ENCODE peak calls at places on chromosomes 5 and 9, in seven cellular contexts. F is pancreas, V is GM23338, Q is neural progenitor cell, T is heart right ventricle, U is IMR-90, M is AG10803. L is an unnamed sample.

GRCh38 chr5:140142246-140142645 is 16.5 kb downstream of the IGIP start:
- DNase-seq in F (no peak), V (no peak), Q (no peak), T (no peak), U (no peak), M (no peak), L (no peak)

GRCh38 chr5:173237821-173238220 is 2.8 kb upstream of the NKX2-5 start:
- DNase-seq in F (no peak), V (peak), Q (peak), T (no peak), U (no peak), M (no peak), L (no peak)

GRCh38 chr9:99251157-99251556 is 29.1 kb downstream of the SEC61B start:
- DNase-seq in F (no peak), V (no peak), Q (no peak), T (no peak), U (no peak), M (no peak), L (no peak)

GRCh38 chr5:147483197-147483790 is 26.6 kb downstream of the DPYSL3 start:
- DNase-seq in F (no peak), V (no peak), Q (no peak), T (no peak), U (peak), M (no peak), L (no peak)

GRCh38 chr5:20368581-20368980 is 380.6 kb upstream of the CDH18 start:
- DNase-seq in F (no peak), V (no peak), Q (no peak), T (no peak), U (no peak), M (no peak), L (no peak)

GRCh38 chr5:124628251-124628650 is 118.2 kb downstream of the ZNF608 start:
- DNase-seq in F (no peak), V (no peak), Q (no peak), T (no peak), U (peak), M (no peak), L (no peak)

GRCh38 chr9:108103294-108103693 is 613.7 kb upstream of the KLF4 start:
- DNase-seq in F (no peak), V (no peak), Q (no peak), T (no peak), U (peak), M (peak), L (no peak)

GRCh38 chr9:112705773-112706427 is 12.0 kb downstream of the INIP start:
- DNase-seq in F (no peak), V (peak), Q (peak), T (no peak), U (peak), M (peak), L (no peak)

GRCh38 chr5:122111513-122111912 is 17.8 kb upstream of the ZNF474 start:
- DNase-seq in F (no peak), V (no peak), Q (no peak), T (no peak), U (no peak), M (peak), L (no peak)

GRCh38 chr5:98333921-98334320 is 439.5 kb upstream of the RGMB start:
- DNase-seq in F (no peak), V (no peak), Q (no peak), T (no peak), U (no peak), M (no peak), L (no peak)

GRCh38 chr9:136133191-136133958 is 14.7 kb upstream of the TMEM250 start:
- DNase-seq in F (peak), V (peak), Q (peak), T (no peak), U (no peak), M (no peak), L (no peak)

GRCh38 chr5:2094616-2094995 is 211.9 kb upstream of the IRX4 start:
- DNase-seq in F (no peak), V (no peak), Q (no peak), T (no peak), U (no peak), M (no peak), L (no peak)

GRCh38 chr5:132466453-132467291 is 23.9 kb downstream of the IRF1 start:
- DNase-seq in F (no peak), V (no peak), Q (no peak), T (peak), U (peak), M (peak), L (no peak)

GRCh38 chr9:30774326-30774725 is 1610.1 kb upstream of the ACO1 start:
- DNase-seq in F (peak), V (peak), Q (peak), T (no peak), U (no peak), M (no peak), L (peak)

GRCh38 chr9:124306098-124306735 is 48.5 kb downstream of the NEK6 start:
- DNase-seq in F (no peak), V (no peak), Q (no peak), T (no peak), U (peak), M (peak), L (no peak)

GRCh38 chr9:3436629-3437028 is 89.2 kb downstream of the RFX3 start:
- DNase-seq in F (no peak), V (no peak), Q (no peak), T (no peak), U (peak), M (peak), L (no peak)

GRCh38 chr5:13695076-13695712 is 249.3 kb downstream of the DNAH5 start:
- DNase-seq in F (no peak), V (no peak), Q (no peak), T (no peak), U (peak), M (no peak), L (no peak)

GRCh38 chr5:159322180-159322579 is 8.1 kb downstream of the IL12B start:
- DNase-seq in F (no peak), V (no peak), Q (no peak), T (no peak), U (no peak), M (no peak), L (no peak)

GRCh38 chr9:134458111-134458845 is 132.0 kb downstream of the RXRA start:
- DNase-seq in F (no peak), V (no peak), Q (no peak), T (no peak), U (peak), M (no peak), L (no peak)

GRCh38 chr5:139137703-139138102 is 60.5 kb downstream of the SIL1 start:
- DNase-seq in F (no peak), V (peak), Q (peak), T (no peak), U (peak), M (peak), L (no peak)

GRCh38 chr5:180045889-180046499 is 25.6 kb downstream of the RNF130 start:
- DNase-seq in F (no peak), V (no peak), Q (no peak), T (no peak), U (no peak), M (no peak), L (no peak)

GRCh38 chr5:110752953-110753352 is 14.1 kb downstream of the SLC25A46 start:
- DNase-seq in F (no peak), V (no peak), Q (no peak), T (no peak), U (no peak), M (no peak), L (no peak)

GRCh38 chr5:149382517-149383220 is 3.6 kb upstream of the IL17B start:
- DNase-seq in F (no peak), V (no peak), Q (no peak), T (peak), U (no peak), M (no peak), L (no peak)

GRCh38 chr9:74762950-74763349 is 124.8 kb downstream of the TRPM6 start:
- DNase-seq in F (no peak), V (peak), Q (no peak), T (no peak), U (no peak), M (no peak), L (no peak)

GRCh38 chr5:112264666-112265065 is 154.4 kb downstream of the EPB41L4A start:
- DNase-seq in F (no peak), V (no peak), Q (no peak), T (no peak), U (no peak), M (no peak), L (no peak)

GRCh38 chr5:112263469-112263868 is 155.6 kb downstream of the EPB41L4A start:
- DNase-seq in F (no peak), V (no peak), Q (no peak), T (no peak), U (no peak), M (no peak), L (no peak)

GRCh38 chr5:112267231-112267630 is 151.8 kb downstream of the EPB41L4A start:
- DNase-seq in F (no peak), V (no peak), Q (no peak), T (no peak), U (no peak), M (no peak), L (no peak)

DNA sequence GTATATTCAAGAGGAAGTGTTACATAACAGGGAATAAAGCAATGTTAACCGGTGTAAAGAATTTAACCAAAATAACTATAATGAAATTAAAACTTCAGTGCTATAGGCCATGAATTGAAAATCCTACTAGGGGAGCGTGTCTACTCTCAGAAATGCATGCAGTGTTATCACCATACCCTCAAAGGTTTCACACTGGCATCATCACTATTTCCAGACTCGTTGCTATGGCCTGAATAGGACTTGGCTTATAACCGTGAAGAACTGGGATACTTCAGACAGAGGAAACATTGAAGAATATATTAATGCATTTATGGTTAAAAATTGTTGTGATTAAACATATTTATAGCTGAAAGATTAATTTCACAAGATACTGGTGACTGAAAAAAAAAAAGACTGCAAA is 154.9 kb downstream of the EPB41L4A start:
- DNase-seq in F (no peak), V (no peak), Q (no peak), T (no peak), U (no peak), M (no peak), L (no peak)
- H3K4me3 ChIP-seq in F (no peak), V (no peak), Q (no peak), T (no peak), U (no peak), M (no peak), L (no peak)

DNA sequence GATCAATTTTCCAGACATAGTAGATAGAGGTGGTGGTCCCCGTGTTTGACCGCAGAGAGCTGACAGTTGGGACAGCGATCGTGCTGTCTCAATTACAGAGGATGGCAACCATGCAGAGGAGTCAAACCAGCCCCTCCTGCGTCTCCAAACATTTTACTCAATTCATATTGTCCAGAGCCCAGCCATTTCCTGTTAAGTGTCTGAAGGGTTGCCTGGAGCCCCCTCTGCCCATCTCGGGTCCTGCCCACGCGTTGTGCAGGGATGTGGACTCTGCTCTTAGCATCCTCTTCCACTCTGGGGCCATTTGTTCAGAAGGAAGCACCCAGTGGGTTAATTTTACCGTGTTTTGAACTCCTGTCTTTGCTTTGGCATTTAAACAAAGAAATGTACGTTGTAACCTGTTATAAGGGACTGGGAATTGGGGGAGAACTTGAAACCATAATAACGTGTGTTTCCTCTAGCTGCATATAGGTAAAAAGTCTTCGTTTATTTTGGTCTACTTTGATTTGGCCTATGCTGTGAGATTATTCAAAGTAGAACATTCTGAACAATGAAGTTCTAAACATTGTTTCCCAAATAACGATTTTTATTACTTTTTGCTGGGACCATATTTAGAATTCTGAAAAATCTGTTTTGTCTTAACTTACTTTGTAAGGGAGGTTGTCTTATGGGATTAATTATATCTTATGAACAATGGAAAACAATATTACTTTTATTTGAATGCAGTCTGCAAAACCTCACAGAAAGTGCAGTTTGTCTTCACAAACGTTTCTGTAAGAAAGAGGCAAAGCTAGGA is 901 bp downstream of the EGFLAM start:
- DNase-seq in F (no peak), V (no peak), Q (peak), T (no peak), U (no peak), M (no peak), L (no peak)
- TF ChIP-seq CTCF in F (no peak), V (no peak), Q (no peak), T (no peak), U (no peak), M (no peak), L (no peak)

DNA sequence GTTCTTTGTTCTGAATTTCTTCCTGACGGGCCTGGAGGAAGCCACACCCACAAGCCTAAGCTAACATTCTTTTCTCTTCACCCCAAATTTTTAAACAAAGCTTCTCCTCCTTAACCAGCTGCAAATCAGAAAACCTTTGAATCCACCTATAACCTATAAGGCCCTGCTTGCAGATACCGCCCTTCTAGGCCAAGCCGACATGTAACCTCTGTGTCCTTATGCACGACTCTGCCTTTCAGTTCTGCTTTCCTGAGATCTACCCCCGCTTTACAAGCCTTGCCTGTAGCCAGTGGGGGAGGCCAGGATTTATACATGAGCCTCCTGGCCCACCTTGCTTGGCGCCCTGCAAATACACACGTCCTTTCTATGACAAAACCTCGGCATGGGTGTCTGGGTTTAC is 19.3 kb downstream of the BRD9 start:
- DNase-seq in F (no peak), V (no peak), Q (no peak), T (no peak), U (no peak), M (no peak), L (no peak)
- H3K4me3 ChIP-seq in F (no peak), V (no peak), Q (no peak), T (no peak), U (no peak), M (no peak), L (no peak)

GRCh38 chr5:9339206-9339818 is 206.6 kb downstream of the SEMA5A start:
- DNase-seq in F (no peak), V (peak), Q (peak), T (no peak), U (no peak), M (no peak), L (no peak)
- TF ChIP-seq CTCF in F (no peak), V (peak), Q (peak), T (peak), U (peak), M (peak), L (peak)

GRCh38 chr5:36058776-36059175 is 7.9 kb downstream of the UGT3A2 start:
- DNase-seq in F (no peak), V (no peak), Q (no peak), T (no peak), U (no peak), M (no peak), L (no peak)

GRCh38 chr5:36059571-36060515 is 6.8 kb downstream of the UGT3A2 start:
- DNase-seq in F (no peak), V (no peak), Q (no peak), T (no peak), U (no peak), M (peak), L (no peak)

GRCh38 chr5:36066001-36066539 is 612 bp downstream of the UGT3A2 start:
- DNase-seq in F (no peak), V (no peak), Q (peak), T (no peak), U (no peak), M (no peak), L (no peak)

GRCh38 chr5:36055984-36056383 is 10.7 kb downstream of the UGT3A2 start:
- DNase-seq in F (no peak), V (no peak), Q (no peak), T (no peak), U (no peak), M (no peak), L (no peak)

DNA sequence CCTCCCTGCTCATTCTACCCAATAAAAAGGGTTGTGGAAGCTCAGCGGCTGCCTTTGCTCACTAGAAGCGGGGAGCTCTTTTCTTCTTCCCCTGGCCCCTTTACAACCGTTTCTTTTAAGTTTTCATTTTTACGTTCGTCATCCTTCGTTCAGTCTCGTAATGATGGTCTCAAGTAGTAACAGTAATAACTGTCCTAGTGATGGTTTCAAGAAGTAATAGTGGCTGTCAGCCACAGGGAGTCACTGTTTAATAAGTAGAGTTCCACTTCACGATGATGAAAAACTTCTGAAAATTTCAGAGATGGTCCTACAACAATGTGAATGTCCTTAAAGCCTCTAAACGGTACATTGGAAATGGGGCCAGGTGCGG is 6.2 kb downstream of the UGT3A2 start:
- DNase-seq in F (no peak), V (peak), Q (no peak), T (no peak), U (no peak), M (peak), L (no peak)
- H3K4me3 ChIP-seq in F (no peak), V (no peak), Q (no peak), T (no peak), U (no peak), M (no peak), L (no peak)

L was measured in LNCaP clone FGC.